ENCODE peak calls at places on chromosomes 11 and 22, in seven cellular contexts. One of them, this sample, is unnamed. For H3K4me1, the result is how much of the 10 kb centered on the place peaks cover.

GRCh38 chr11:64150481-64151239 is 15.3 kb downstream of the MACROD1 start:
- DNase-seq in lower lobe of right lung: no peak
- DNase-seq in mammary epithelial cell: no peak
- DNase-seq in H9: no peak
- DNase-seq in PC-3: no peak
- DNase-seq in adrenal gland: peak
- DNase-seq in fibroblast of lung: no peak
- DNase-seq in this sample: peak

GRCh38 chr11:1844221-1845094 is 5.7 kb downstream of the TNNI2 start:
- DNase-seq in lower lobe of right lung: peak
- DNase-seq in mammary epithelial cell: no peak
- DNase-seq in H9: no peak
- DNase-seq in PC-3: no peak
- DNase-seq in adrenal gland: peak
- DNase-seq in fibroblast of lung: peak
- DNase-seq in this sample: peak

GRCh38 chr22:11627798-11628650 is 3900.0 kb upstream of the OR11H1 start:
- DNase-seq in lower lobe of right lung: no peak
- DNase-seq in mammary epithelial cell: no peak
- DNase-seq in H9: no peak
- DNase-seq in PC-3: no peak
- DNase-seq in adrenal gland: no peak
- DNase-seq in fibroblast of lung: no peak
- DNase-seq in this sample: no peak

GRCh38 chr22:29475550-29475949 is 4.5 kb upstream of the NEFH start:
- DNase-seq in lower lobe of right lung: no peak
- DNase-seq in mammary epithelial cell: no peak
- DNase-seq in H9: no peak
- DNase-seq in PC-3: no peak
- DNase-seq in adrenal gland: no peak
- DNase-seq in fibroblast of lung: no peak
- DNase-seq in this sample: no peak

GRCh38 chr11:8649361-8649760 is 33.1 kb downstream of the TRIM66 start:
- DNase-seq in lower lobe of right lung: no peak
- DNase-seq in mammary epithelial cell: peak
- DNase-seq in H9: no peak
- DNase-seq in PC-3: peak
- DNase-seq in adrenal gland: no peak
- DNase-seq in fibroblast of lung: peak
- DNase-seq in this sample: no peak

GRCh38 chr11:1338201-1339065 is 29.0 kb upstream of the TOLLIP start:
- DNase-seq in lower lobe of right lung: no peak
- DNase-seq in mammary epithelial cell: no peak
- DNase-seq in H9: no peak
- DNase-seq in PC-3: no peak
- DNase-seq in adrenal gland: no peak
- DNase-seq in fibroblast of lung: no peak
- DNase-seq in this sample: no peak

GRCh38 chr11:86876716-86877234 is 76.4 kb downstream of the PRSS23 start:
- DNase-seq in lower lobe of right lung: no peak
- DNase-seq in mammary epithelial cell: no peak
- DNase-seq in H9: no peak
- DNase-seq in PC-3: no peak
- DNase-seq in adrenal gland: no peak
- DNase-seq in fibroblast of lung: no peak
- DNase-seq in this sample: no peak

GRCh38 chr11:74697722-74698121 is 33.5 kb downstream of the CHRDL2 start:
- DNase-seq in lower lobe of right lung: no peak
- DNase-seq in mammary epithelial cell: no peak
- DNase-seq in H9: no peak
- DNase-seq in PC-3: no peak
- DNase-seq in adrenal gland: no peak
- DNase-seq in fibroblast of lung: no peak
- DNase-seq in this sample: no peak

GRCh38 chr11:93623179-93623578 is 38.3 kb upstream of the CEP295 start:
- DNase-seq in lower lobe of right lung: no peak
- DNase-seq in mammary epithelial cell: no peak
- DNase-seq in H9: peak
- DNase-seq in PC-3: no peak
- DNase-seq in adrenal gland: peak
- DNase-seq in fibroblast of lung: peak
- DNase-seq in this sample: no peak

GRCh38 chr11:74949748-74950127 is 672 bp downstream of the SPCS2 start:
- DNase-seq in lower lobe of right lung: no peak
- DNase-seq in mammary epithelial cell: no peak
- DNase-seq in H9: no peak
- DNase-seq in PC-3: no peak
- DNase-seq in adrenal gland: no peak
- DNase-seq in fibroblast of lung: no peak
- DNase-seq in this sample: no peak

GRCh38 chr11:82927264-82927880 is 25.8 kb downstream of the DDIAS start:
- DNase-seq in lower lobe of right lung: no peak
- DNase-seq in mammary epithelial cell: peak
- DNase-seq in H9: no peak
- DNase-seq in PC-3: peak
- DNase-seq in adrenal gland: peak
- DNase-seq in fibroblast of lung: peak
- DNase-seq in this sample: no peak

GRCh38 chr22:46377566-46378498 is 42.3 kb downstream of the TRMU start:
- DNase-seq in lower lobe of right lung: peak
- DNase-seq in mammary epithelial cell: peak
- DNase-seq in H9: peak
- DNase-seq in PC-3: peak
- DNase-seq in adrenal gland: peak
- DNase-seq in fibroblast of lung: no peak
- DNase-seq in this sample: peak

GRCh38 chr11:77171885-77172665 is 44.0 kb downstream of the MYO7A start:
- DNase-seq in lower lobe of right lung: peak
- DNase-seq in mammary epithelial cell: no peak
- DNase-seq in H9: peak
- DNase-seq in PC-3: no peak
- DNase-seq in adrenal gland: no peak
- DNase-seq in fibroblast of lung: no peak
- DNase-seq in this sample: no peak

GRCh38 chr22:27492566-27493201 is 308.9 kb downstream of the MN1 start:
- DNase-seq in lower lobe of right lung: no peak
- DNase-seq in mammary epithelial cell: no peak
- DNase-seq in H9: no peak
- DNase-seq in PC-3: no peak
- DNase-seq in adrenal gland: no peak
- DNase-seq in fibroblast of lung: no peak
- DNase-seq in this sample: no peak

GRCh38 chr11:99893803-99894202 is 793.3 kb upstream of the ARHGAP42 start:
- DNase-seq in lower lobe of right lung: no peak
- DNase-seq in mammary epithelial cell: no peak
- DNase-seq in H9: no peak
- DNase-seq in PC-3: no peak
- DNase-seq in adrenal gland: no peak
- DNase-seq in fibroblast of lung: no peak
- DNase-seq in this sample: no peak

DNA sequence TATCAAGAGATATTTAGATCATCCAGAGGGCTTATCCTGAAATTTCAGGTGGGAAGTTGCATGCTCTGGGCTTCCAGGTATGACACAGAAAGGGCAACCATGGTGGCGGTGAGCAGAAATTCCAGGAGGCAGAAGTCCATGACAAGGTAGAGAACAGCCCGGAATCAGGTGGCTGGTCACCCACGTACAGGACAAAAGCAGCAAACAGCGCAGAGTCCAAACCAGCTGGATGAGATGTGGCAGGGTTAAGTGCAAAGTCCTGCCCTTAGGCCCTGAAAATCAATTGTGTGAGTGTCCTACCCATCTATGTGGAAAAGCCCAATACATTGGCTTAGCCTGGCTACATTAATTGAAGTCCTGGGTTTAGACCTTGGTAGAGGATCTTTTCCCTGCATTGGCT is 11.6 kb downstream of the PPFIBP2 start:
- DNase-seq in lower lobe of right lung: no peak
- DNase-seq in mammary epithelial cell: no peak
- DNase-seq in H9: no peak
- DNase-seq in PC-3: no peak
- DNase-seq in adrenal gland: no peak
- DNase-seq in fibroblast of lung: no peak
- DNase-seq in this sample: no peak
- H3K27ac ChIP-seq in lower lobe of right lung: no peak
- H3K27ac ChIP-seq in mammary epithelial cell: no peak
- H3K27ac ChIP-seq in H9: no peak
- H3K27ac ChIP-seq in PC-3: no peak
- H3K27ac ChIP-seq in adrenal gland: no peak
- H3K27ac ChIP-seq in fibroblast of lung: no peak
- H3K27ac ChIP-seq in this sample: no peak

DNA sequence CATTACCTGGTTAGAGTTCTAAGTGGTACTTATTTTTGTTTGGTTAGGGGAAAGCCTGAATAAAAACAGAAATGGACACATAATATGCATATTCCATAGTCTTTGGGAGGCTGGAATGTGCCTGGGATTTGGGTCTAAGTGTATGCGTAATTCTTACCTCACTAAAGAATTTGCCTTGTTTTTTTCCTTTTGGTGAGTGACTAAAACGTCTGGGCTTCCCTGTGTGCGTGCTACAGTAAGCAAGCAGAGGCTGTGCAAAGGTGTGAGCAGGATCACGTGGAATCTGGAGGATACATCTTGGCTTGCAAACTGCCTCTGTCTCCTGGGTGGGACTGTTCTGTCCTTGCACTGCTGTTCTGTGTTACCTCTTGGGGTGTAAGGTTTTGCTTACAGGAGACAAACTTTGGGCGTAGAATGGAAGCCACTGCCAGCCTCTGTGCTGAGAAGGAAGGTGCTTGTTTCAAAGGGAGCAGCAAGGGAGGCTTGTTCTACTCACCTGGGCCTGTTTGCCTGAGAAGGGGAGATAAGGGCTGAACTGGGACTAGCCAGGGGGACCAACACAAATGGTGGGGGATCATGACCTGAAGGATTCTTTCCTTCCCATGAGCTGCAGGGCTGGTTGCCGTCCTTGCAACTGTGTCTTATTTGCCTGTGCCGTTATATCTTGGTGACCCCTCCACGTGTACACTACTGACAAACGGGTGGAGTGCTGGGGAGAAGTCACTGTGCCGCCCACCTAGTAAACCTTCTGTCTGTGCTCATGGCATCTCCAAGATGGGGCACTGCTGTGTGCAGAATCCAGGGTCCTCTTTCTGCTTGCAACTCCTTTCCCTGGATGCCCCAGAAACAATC is 4.5 kb downstream of the NEAT1 start:
- DNase-seq in lower lobe of right lung: peak
- DNase-seq in mammary epithelial cell: no peak
- DNase-seq in H9: peak
- DNase-seq in PC-3: peak
- DNase-seq in adrenal gland: peak
- DNase-seq in fibroblast of lung: peak
- DNase-seq in this sample: peak
- H3K4me1 ChIP-seq in lower lobe of right lung: half or more
- H3K4me1 ChIP-seq in mammary epithelial cell: under half
- H3K4me1 ChIP-seq in H9: under half
- H3K4me1 ChIP-seq in PC-3: under half
- H3K4me1 ChIP-seq in adrenal gland: under half
- H3K4me1 ChIP-seq in fibroblast of lung: under half
- H3K4me1 ChIP-seq in this sample: under half

DNA sequence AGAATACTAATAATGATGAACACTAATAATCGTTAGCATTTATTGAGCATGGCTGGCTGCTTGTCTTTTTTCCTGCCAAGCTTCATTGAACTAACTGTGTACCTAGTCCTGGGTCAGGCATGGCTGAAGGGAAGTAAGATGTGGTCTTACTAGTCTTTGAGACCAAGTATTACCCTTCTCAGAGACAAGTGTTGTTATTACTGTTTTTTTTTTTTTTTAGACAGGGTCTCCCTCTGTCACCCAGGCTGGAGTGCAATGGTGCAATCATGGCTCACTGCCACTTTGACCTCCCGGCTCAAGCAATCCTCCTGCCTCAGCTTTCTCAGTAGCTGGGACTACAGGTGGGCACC is 4.6 kb downstream of the ST14 start:
- DNase-seq in lower lobe of right lung: no peak
- DNase-seq in mammary epithelial cell: no peak
- DNase-seq in H9: no peak
- DNase-seq in PC-3: no peak
- DNase-seq in adrenal gland: no peak
- DNase-seq in fibroblast of lung: no peak
- DNase-seq in this sample: no peak
- TF ChIP-seq CTCF in lower lobe of right lung: no peak
- TF ChIP-seq CTCF in mammary epithelial cell: no peak
- TF ChIP-seq CTCF in H9: no peak
- TF ChIP-seq CTCF in PC-3: no peak
- TF ChIP-seq CTCF in adrenal gland: no peak
- TF ChIP-seq CTCF in fibroblast of lung: no peak
- TF ChIP-seq CTCF in this sample: no peak

GRCh38 chr22:35301370-35301874 is 1.7 kb downstream of the TOM1 start:
- DNase-seq in lower lobe of right lung: peak
- DNase-seq in mammary epithelial cell: peak
- DNase-seq in H9: no peak
- DNase-seq in PC-3: peak
- DNase-seq in adrenal gland: peak
- DNase-seq in fibroblast of lung: peak
- DNase-seq in this sample: no peak
- H3K27ac ChIP-seq in lower lobe of right lung: peak
- H3K27ac ChIP-seq in mammary epithelial cell: peak
- H3K27ac ChIP-seq in H9: no peak
- H3K27ac ChIP-seq in PC-3: peak
- H3K27ac ChIP-seq in adrenal gland: peak
- H3K27ac ChIP-seq in fibroblast of lung: peak
- H3K27ac ChIP-seq in this sample: no peak

This sample was measured in heart left ventricle.